ENCODE peak calls at places on chromosomes 7 and 10, in nine cellular contexts. S is CD8-positive, alpha-beta T cell; N is Panc1; R is heart right ventricle; P is heart left ventricle; G is cardiac muscle cell; Z is neural progenitor cell; Q is CD8-positive, alpha-beta memory T cell; C is psoas muscle. I is an unnamed sample.

GRCh38 chr7:26555971-26556830 is 264.5 kb downstream of the SNX10 start:
- DNase-seq in Z (no peak), Q (no peak), C (no peak), S (no peak), N (no peak), G (no peak), R (peak; percentile 14), P (no peak), I (no peak)

GRCh38 chr10:63208981-63209380 is 75.9 kb downstream of the NRBF2 start:
- DNase-seq in G (no peak), C (no peak), S (no peak), P (no peak), R (no peak), Q (no peak), Z (peak; percentile 55), N (no peak), I (no peak)

GRCh38 chr7:79998343-79998742 is 136.3 kb upstream of the GNAI1 start:
- DNase-seq in G (no peak), Q (no peak), R (no peak), P (no peak), S (no peak), C (no peak), Z (no peak), N (no peak), I (no peak)

GRCh38 chr10:102114861-102115618 is 5.1 kb downstream of the LDB1 start:
- DNase-seq in P (peak; percentile 92), Z (peak; percentile 96), R (peak; percentile 89), Q (peak; percentile 79), G (peak; percentile 84), S (peak; percentile 84), C (peak; percentile 93), N (no peak), I (no peak)

GRCh38 chr10:16863766-16864165 is 46.5 kb upstream of the RSU1 start:
- DNase-seq in P (no peak), N (no peak), C (no peak), R (no peak), Q (no peak), G (no peak), S (no peak), Z (no peak), I (no peak)

GRCh38 chr7:43584200-43584586 is 1.3 kb downstream of the STK17A start:
- DNase-seq in P (peak; percentile 44), Q (peak; percentile 4), N (peak; percentile 43), R (no peak), S (peak; percentile 32), G (peak; percentile 81), C (no peak), Z (peak; percentile 22), I (no peak)

GRCh38 chr7:55438765-55439525 is 73.8 kb downstream of the LANCL2 start:
- DNase-seq in N (no peak), R (peak; percentile 64), Q (no peak), Z (peak; percentile 31), S (no peak), P (peak; percentile 71), G (no peak), C (peak; percentile 81), I (no peak)

GRCh38 chr7:24881622-24882021 is 98.4 kb downstream of the OSBPL3 start:
- DNase-seq in G (no peak), P (no peak), Z (no peak), N (no peak), C (no peak), R (no peak), S (no peak), Q (no peak), I (no peak)

GRCh38 chr7:37081436-37081835 is 357.1 kb upstream of the AOAH start:
- DNase-seq in N (no peak), S (no peak), C (no peak), Z (no peak), G (peak; percentile 25), P (peak; percentile 39), Q (no peak), R (peak; percentile 23), I (no peak)

GRCh38 chr10:46266506-46266985 is 20.3 kb upstream of the ANTXRL start:
- DNase-seq in N (no peak), R (no peak), G (no peak), C (no peak), Q (no peak), S (no peak), P (no peak), Z (no peak), I (no peak)

GRCh38 chr10:91210014-91210413 is 10.4 kb upstream of the PCGF5 start:
- DNase-seq in S (no peak), Q (no peak), N (no peak), P (no peak), R (no peak), Z (no peak), C (no peak), G (no peak), I (no peak)

GRCh38 chr7:55887786-55888185 is 530 bp downstream of the ZNF713 start:
- DNase-seq in G (no peak), N (no peak), Z (no peak), C (no peak), Q (no peak), P (no peak), R (no peak), S (no peak), I (no peak)

GRCh38 chr7:69388462-69389137 is 209.7 kb upstream of the AUTS2 start:
- DNase-seq in C (no peak), R (no peak), Q (no peak), P (no peak), N (no peak), Z (no peak), S (no peak), G (no peak), I (no peak)

GRCh38 chr10:131702521-131703356 is 198.1 kb upstream of the PPP2R2D start:
- DNase-seq in R (no peak), Q (no peak), P (no peak), Z (no peak), C (no peak), N (no peak), S (no peak), G (no peak), I (no peak)

GRCh38 chr10:69065406-69066361 is 22.2 kb upstream of the SRGN start:
- DNase-seq in P (peak; percentile 74), Q (no peak), G (peak; percentile 93), Z (no peak), C (no peak), N (no peak), R (peak; percentile 41), S (no peak), I (no peak)

GRCh38 chr7:67625257-67625713 is 628.7 kb downstream of the TYW1 start:
- DNase-seq in R (peak; percentile 77), G (peak; percentile 89), Z (peak; percentile 95), N (peak; percentile 24), P (peak; percentile 83), Q (no peak), C (peak; percentile 87), S (no peak), I (peak; percentile 20)

GRCh38 chr7:103373866-103374643 is 26.6 kb downstream of the PSMC2 start:
- DNase-seq in Q (no peak), R (no peak), G (no peak), C (no peak), S (no peak), N (no peak), Z (peak; percentile 4), P (no peak), I (no peak)

GRCh38 chr10:70744617-70745138 is 40.5 kb downstream of the TBATA start:
- DNase-seq in P (peak; percentile 0), Q (no peak), C (no peak), G (no peak), Z (no peak), R (no peak), N (no peak), S (no peak), I (no peak)

GRCh38 chr10:112951349-112952281 is 1.6 kb downstream of the TCF7L2 start:
- DNase-seq in Q (peak; percentile 45), C (peak; percentile 84), R (peak; percentile 63), Z (peak; percentile 83), N (no peak), G (peak; percentile 86), S (peak; percentile 44), P (peak; percentile 63), I (no peak)

GRCh38 chr7:23467281-23467680 is 3.0 kb downstream of the IGF2BP3 start:
- DNase-seq in G (no peak), R (no peak), N (no peak), Q (no peak), P (no peak), C (no peak), Z (peak; percentile 49), S (no peak), I (no peak)
- H3K27ac ChIP-seq in G (peak overlapping the region; percentile 96), R (no peak overlapping the region), N (peak overlapping the region; percentile 100), Q (peak overlapping the region; percentile 69), P (no peak overlapping the region), C (no peak overlapping the region), Z (peak overlapping the region; percentile 67), S (no peak overlapping the region), I (no peak overlapping the region)

GRCh38 chr7:106775975-106776607 is 89.0 kb upstream of the PIK3CG start:
- DNase-seq in P (no peak), G (no peak), R (no peak), Q (no peak), Z (no peak), S (no peak), C (no peak), N (no peak), I (no peak)
- H3K27ac ChIP-seq in P (no peak overlapping the region), G (no peak overlapping the region), R (no peak overlapping the region), Q (peak overlapping the region; percentile 84), Z (no peak overlapping the region), S (no peak overlapping the region), C (no peak overlapping the region), N (no peak overlapping the region), I (no peak overlapping the region)

GRCh38 chr7:150992051-150992640 is 1.3 kb downstream of the NOS3 start:
- DNase-seq in G (no peak), Z (no peak), C (no peak), Q (no peak), S (no peak), R (no peak), N (no peak), P (no peak), I (no peak)
- H3K27ac ChIP-seq in G (no peak overlapping the region), Z (no peak overlapping the region), C (no peak overlapping the region), Q (no peak overlapping the region), S (no peak overlapping the region), R (peak overlapping the region; percentile 81), N (no peak overlapping the region), P (peak overlapping the region; percentile 77), I (no peak overlapping the region)

DNA sequence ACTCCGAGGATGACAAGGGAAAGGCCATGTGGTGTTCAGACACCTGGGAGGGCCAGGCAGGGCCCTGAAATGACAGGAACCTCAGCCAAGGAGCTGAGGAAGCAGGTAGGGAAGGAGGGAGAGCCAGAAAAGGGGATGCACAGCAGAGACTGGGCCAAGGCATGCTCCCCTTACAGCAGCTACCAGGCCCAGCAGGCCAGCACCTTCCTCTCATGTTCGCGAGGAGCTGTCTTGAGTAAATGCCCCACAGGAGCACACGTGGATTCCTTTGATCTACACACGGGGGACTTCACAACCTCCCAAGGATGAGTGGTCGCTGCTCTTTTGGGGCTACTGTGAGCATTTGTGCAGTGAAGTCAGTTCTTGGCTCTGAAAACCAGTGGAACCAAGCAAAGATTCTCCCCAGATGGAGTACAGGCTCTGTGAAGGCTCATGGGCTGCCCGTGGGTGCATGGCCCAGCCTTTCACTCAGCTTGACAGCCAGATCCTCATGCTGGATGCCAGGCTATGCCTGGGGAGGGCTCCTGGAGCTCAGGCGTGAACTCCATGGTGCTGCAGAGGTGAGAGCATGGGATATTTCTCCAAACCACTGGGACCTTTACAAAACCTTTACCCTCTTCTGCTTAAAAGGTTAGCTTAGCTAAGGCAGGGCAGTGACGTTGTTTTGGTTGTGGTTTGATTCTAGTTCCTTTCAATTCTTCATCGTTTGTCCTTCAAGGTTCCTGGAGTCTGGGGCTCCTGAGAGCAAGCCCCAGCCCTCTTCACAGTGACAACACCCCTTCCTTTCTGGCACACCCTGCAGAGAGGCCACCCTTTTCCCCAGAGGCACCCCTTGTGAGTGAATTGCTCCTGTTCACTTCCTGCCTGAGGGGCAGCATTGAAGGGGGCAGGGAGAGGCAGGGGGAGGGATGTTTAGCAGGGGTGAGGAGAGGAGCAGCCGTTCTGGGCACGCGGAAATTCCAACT is 74.2 kb upstream of the ZPBP start:
- DNase-seq in S (peak; percentile 53), R (no peak), N (no peak), G (no peak), P (no peak), Q (no peak), Z (no peak), C (no peak), I (no peak)
- H3K27ac ChIP-seq in S (no peak overlapping the region), R (no peak overlapping the region), N (no peak overlapping the region), G (no peak overlapping the region), P (no peak overlapping the region), Q (no peak overlapping the region), Z (no peak overlapping the region), C (no peak overlapping the region), I (no peak overlapping the region)

I was measured in iPS DF 6.9.